ENCODE peak calls at places on chromosomes 12 and 14, in four cellular contexts. A is cardiac muscle cell, C is heart left ventricle, S is fibroblast of lung. T is an unnamed sample.

GRCh38 chr12:47993491-47993890 is 10.8 kb downstream of the COL2A1 start:
- DNase-seq in A (no peak), C (no peak), S (no peak), T (no peak)

GRCh38 chr12:124745891-124746570 is 117.6 kb downstream of the SCARB1 start:
- DNase-seq in A (peak; percentile 87), C (peak; percentile 94), S (peak; percentile 96), T (peak; percentile 73)

GRCh38 chr12:65464930-65465329 is 186.4 kb downstream of the MSRB3 start:
- DNase-seq in A (no peak), C (no peak), S (peak; percentile 92), T (no peak)

GRCh38 chr14:67370830-67371229 is 10.7 kb downstream of the EIF2S1 start:
- DNase-seq in A (no peak), C (no peak), S (peak; percentile 49), T (no peak)

GRCh38 chr12:107102294-107102693 is 8.9 kb upstream of the CRY1 start:
- DNase-seq in A (no peak), C (no peak), S (no peak), T (no peak)

GRCh38 chr14:102474934-102475333 is 34.6 kb downstream of the ANKRD9 start:
- DNase-seq in A (no peak), C (peak; percentile 80), S (peak; percentile 33), T (no peak)

GRCh38 chr12:6364037-6364360 is 11.4 kb downstream of the SCNN1A start:
- DNase-seq in A (no peak), C (peak; percentile 55), S (no peak), T (no peak)

GRCh38 chr14:100547633-100548294 is 39.5 kb downstream of the BEGAIN start:
- DNase-seq in A (no peak), C (peak; percentile 68), S (peak; percentile 30), T (no peak)

GRCh38 chr14:77660754-77661153 is 44.3 kb upstream of the SPTLC2 start:
- DNase-seq in A (no peak), C (no peak), S (peak; percentile 41), T (no peak)

GRCh38 chr14:97977711-97978261 is 1180.6 kb downstream of the VRK1 start:
- DNase-seq in A (no peak), C (peak; percentile 77), S (peak; percentile 45), T (no peak)

GRCh38 chr14:75454963-75455546 is 27.2 kb downstream of the JDP2 start:
- DNase-seq in A (peak; percentile 46), C (peak; percentile 65), S (peak; percentile 55), T (no peak)
- H3K4me1 ChIP-seq in A (peaks cover 27% of the 10 kb centered on the region), C (peaks cover 89% of the 10 kb centered on the region), S (peaks cover 35% of the 10 kb centered on the region), T (peaks cover 6% of the 10 kb centered on the region)

GRCh38 chr12:85693093-85693665 is 143.0 kb downstream of the RASSF9 start:
- DNase-seq in A (no peak), C (no peak), S (no peak), T (no peak)

GRCh38 chr12:85690146-85690545 is 146.1 kb downstream of the RASSF9 start:
- DNase-seq in A (no peak), C (no peak), S (no peak), T (no peak)

GRCh38 chr12:85683051-85683450 is 153.2 kb downstream of the RASSF9 start:
- DNase-seq in A (no peak), C (no peak), S (no peak), T (no peak)

GRCh38 chr12:85688837-85689236 is 147.4 kb downstream of the RASSF9 start:
- DNase-seq in A (no peak), C (no peak), S (peak; percentile 48), T (no peak)
- H3K36me3 ChIP-seq in A (no peaks in the 10 kb centered on the region), C (no peaks in the 10 kb centered on the region), S (no peaks in the 10 kb centered on the region), T (no peaks in the 10 kb centered on the region)

GRCh38 chr12:4591180-4591687 is 29.2 kb downstream of the DYRK4 start:
- DNase-seq in A (no peak), C (no peak), S (no peak), T (no peak)

GRCh38 chr12:4589941-4590340 is 27.9 kb downstream of the DYRK4 start:
- DNase-seq in A (no peak), C (no peak), S (no peak), T (no peak)

DNA sequence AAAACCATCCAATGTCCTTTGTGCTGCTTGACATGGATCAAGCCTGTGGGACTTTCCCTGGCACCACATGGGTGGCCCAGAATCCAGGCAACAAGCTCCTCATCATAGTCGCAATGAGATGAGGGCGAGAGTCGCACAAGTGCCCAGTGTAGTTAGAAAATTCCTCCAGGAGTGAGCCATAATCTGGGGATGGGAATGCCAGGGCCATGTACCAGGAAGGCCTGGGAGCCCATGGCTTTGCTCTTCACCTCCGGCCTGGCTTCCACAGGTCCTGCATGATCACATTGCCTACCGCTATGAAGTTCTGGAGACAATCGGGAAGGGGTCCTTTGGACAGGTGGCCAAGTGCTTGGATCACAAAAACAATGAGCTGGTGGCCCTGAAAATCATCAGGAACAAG is 33.9 kb downstream of the DYRK4 start:
- DNase-seq in A (no peak), C (no peak), S (no peak), T (no peak)
- H3K4me1 ChIP-seq in A (no peaks in the 10 kb centered on the region), C (no peaks in the 10 kb centered on the region), S (no peaks in the 10 kb centered on the region), T (no peaks in the 10 kb centered on the region)

GRCh38 chr12:68835333-68835908 is 27.4 kb downstream of the MDM2 start:
- DNase-seq in A (no peak), C (no peak), S (no peak), T (no peak)

GRCh38 chr12:68831751-68832503 is 23.9 kb downstream of the MDM2 start:
- DNase-seq in A (no peak), C (no peak), S (no peak), T (no peak)

GRCh38 chr12:68831272-68831671 is 23.3 kb downstream of the MDM2 start:
- DNase-seq in A (no peak), C (no peak), S (no peak), T (no peak)

GRCh38 chr12:68833508-68833907 is 25.5 kb downstream of the MDM2 start:
- DNase-seq in A (no peak), C (no peak), S (no peak), T (no peak)

GRCh38 chr12:68832504-68832867 is 24.5 kb downstream of the MDM2 start:
- DNase-seq in A (no peak), C (no peak), S (no peak), T (no peak)
- H3K36me3 ChIP-seq in A (peaks cover 62% of the 10 kb centered on the region), C (peaks cover 21% of the 10 kb centered on the region), S (peaks cover 12% of the 10 kb centered on the region), T (peaks cover 8% of the 10 kb centered on the region)